ENCODE peak calls at places on chromosome 11, in five cellular contexts. One of them, this sample, is unnamed.

GRCh38 chr11:112570335-112570734 is 309.7 kb upstream of the PLET1 start:
- DNase-seq in fibroblast of mammary gland: no peak
- DNase-seq in psoas muscle: no peak
- DNase-seq in lower leg skin: no peak
- DNase-seq in astrocyte of the spinal cord: no peak
- DNase-seq in this sample: no peak

GRCh38 chr11:112097734-112098528 is 11.3 kb downstream of the SDHD start:
- DNase-seq in fibroblast of mammary gland: no peak
- DNase-seq in psoas muscle: no peak
- DNase-seq in lower leg skin: no peak
- DNase-seq in astrocyte of the spinal cord: no peak
- DNase-seq in this sample: no peak

GRCh38 chr11:116582621-116583020 is 190.2 kb downstream of the BUD13 start:
- DNase-seq in fibroblast of mammary gland: no peak
- DNase-seq in psoas muscle: no peak
- DNase-seq in lower leg skin: no peak
- DNase-seq in astrocyte of the spinal cord: no peak
- DNase-seq in this sample: no peak

GRCh38 chr11:72680624-72681158 is 6.5 kb upstream of the PDE2A start:
- DNase-seq in fibroblast of mammary gland: no peak
- DNase-seq in psoas muscle: no peak
- DNase-seq in lower leg skin: no peak
- DNase-seq in astrocyte of the spinal cord: no peak
- DNase-seq in this sample: no peak

GRCh38 chr11:12377824-12378593 is 638 bp downstream of the PARVA start:
- DNase-seq in fibroblast of mammary gland: peak
- DNase-seq in psoas muscle: peak
- DNase-seq in lower leg skin: peak
- DNase-seq in astrocyte of the spinal cord: peak
- DNase-seq in this sample: peak

GRCh38 chr11:109547356-109548027 is 125.5 kb downstream of the C11orf87 start:
- DNase-seq in fibroblast of mammary gland: peak
- DNase-seq in psoas muscle: no peak
- DNase-seq in lower leg skin: no peak
- DNase-seq in astrocyte of the spinal cord: peak
- DNase-seq in this sample: no peak

GRCh38 chr11:113838005-113838404 is 37.4 kb downstream of the USP28 start:
- DNase-seq in fibroblast of mammary gland: no peak
- DNase-seq in psoas muscle: no peak
- DNase-seq in lower leg skin: no peak
- DNase-seq in astrocyte of the spinal cord: no peak
- DNase-seq in this sample: no peak

GRCh38 chr11:29773656-29774264 is 243.1 kb downstream of the KCNA4 start:
- DNase-seq in fibroblast of mammary gland: peak
- DNase-seq in psoas muscle: no peak
- DNase-seq in lower leg skin: peak
- DNase-seq in astrocyte of the spinal cord: peak
- DNase-seq in this sample: no peak

GRCh38 chr11:119363081-119363861 is 16.8 kb upstream of the MFRP start:
- DNase-seq in fibroblast of mammary gland: no peak
- DNase-seq in psoas muscle: no peak
- DNase-seq in lower leg skin: no peak
- DNase-seq in astrocyte of the spinal cord: no peak
- DNase-seq in this sample: peak

GRCh38 chr11:119108151-119108856 is 1.2 kb downstream of the C2CD2L start:
- DNase-seq in fibroblast of mammary gland: peak
- DNase-seq in psoas muscle: no peak
- DNase-seq in lower leg skin: no peak
- DNase-seq in astrocyte of the spinal cord: no peak
- DNase-seq in this sample: no peak

GRCh38 chr11:131749100-131749499 is 378.7 kb downstream of the NTM start:
- DNase-seq in fibroblast of mammary gland: peak
- DNase-seq in psoas muscle: no peak
- DNase-seq in lower leg skin: no peak
- DNase-seq in astrocyte of the spinal cord: peak
- DNase-seq in this sample: no peak

GRCh38 chr11:75719089-75719638 is 1.5 kb downstream of the MOGAT2 start:
- DNase-seq in fibroblast of mammary gland: no peak
- DNase-seq in psoas muscle: no peak
- DNase-seq in lower leg skin: peak
- DNase-seq in astrocyte of the spinal cord: no peak
- DNase-seq in this sample: no peak

GRCh38 chr11:123404626-123405025 is 25.4 kb upstream of the GRAMD1B start:
- DNase-seq in fibroblast of mammary gland: no peak
- DNase-seq in psoas muscle: no peak
- DNase-seq in lower leg skin: no peak
- DNase-seq in astrocyte of the spinal cord: no peak
- DNase-seq in this sample: no peak

GRCh38 chr11:36073411-36074203 is 129.7 kb downstream of the LDLRAD3 start:
- DNase-seq in fibroblast of mammary gland: peak
- DNase-seq in psoas muscle: peak
- DNase-seq in lower leg skin: no peak
- DNase-seq in astrocyte of the spinal cord: peak
- DNase-seq in this sample: no peak

GRCh38 chr11:34413263-34413662 is 25.5 kb upstream of the CAT start:
- DNase-seq in fibroblast of mammary gland: no peak
- DNase-seq in psoas muscle: no peak
- DNase-seq in lower leg skin: no peak
- DNase-seq in astrocyte of the spinal cord: no peak
- DNase-seq in this sample: no peak

GRCh38 chr11:64347171-64347867 is 7.3 kb downstream of the CCDC88B start:
- DNase-seq in fibroblast of mammary gland: no peak
- DNase-seq in psoas muscle: no peak
- DNase-seq in lower leg skin: no peak
- DNase-seq in astrocyte of the spinal cord: no peak
- DNase-seq in this sample: no peak

GRCh38 chr11:46117842-46118241 is 3.4 kb downstream of the PHF21A start:
- DNase-seq in fibroblast of mammary gland: no peak
- DNase-seq in psoas muscle: no peak
- DNase-seq in lower leg skin: no peak
- DNase-seq in astrocyte of the spinal cord: no peak
- DNase-seq in this sample: no peak
- H3K4me3 ChIP-seq in fibroblast of mammary gland: no peak
- H3K4me3 ChIP-seq in psoas muscle: peak
- H3K4me3 ChIP-seq in lower leg skin: no peak
- H3K4me3 ChIP-seq in astrocyte of the spinal cord: no peak
- H3K4me3 ChIP-seq in this sample: no peak

GRCh38 chr11:68831124-68831523 is 10.6 kb downstream of the CPT1A start:
- DNase-seq in fibroblast of mammary gland: no peak
- DNase-seq in psoas muscle: no peak
- DNase-seq in lower leg skin: no peak
- DNase-seq in astrocyte of the spinal cord: no peak
- DNase-seq in this sample: no peak

GRCh38 chr11:68828155-68828931 is 13.4 kb downstream of the CPT1A start:
- DNase-seq in fibroblast of mammary gland: no peak
- DNase-seq in psoas muscle: no peak
- DNase-seq in lower leg skin: no peak
- DNase-seq in astrocyte of the spinal cord: no peak
- DNase-seq in this sample: no peak

GRCh38 chr11:68826726-68827125 is 15.0 kb downstream of the CPT1A start:
- DNase-seq in fibroblast of mammary gland: no peak
- DNase-seq in psoas muscle: no peak
- DNase-seq in lower leg skin: no peak
- DNase-seq in astrocyte of the spinal cord: no peak
- DNase-seq in this sample: no peak

GRCh38 chr11:68827733-68828132 is 14.0 kb downstream of the CPT1A start:
- DNase-seq in fibroblast of mammary gland: no peak
- DNase-seq in psoas muscle: no peak
- DNase-seq in lower leg skin: no peak
- DNase-seq in astrocyte of the spinal cord: no peak
- DNase-seq in this sample: no peak

DNA sequence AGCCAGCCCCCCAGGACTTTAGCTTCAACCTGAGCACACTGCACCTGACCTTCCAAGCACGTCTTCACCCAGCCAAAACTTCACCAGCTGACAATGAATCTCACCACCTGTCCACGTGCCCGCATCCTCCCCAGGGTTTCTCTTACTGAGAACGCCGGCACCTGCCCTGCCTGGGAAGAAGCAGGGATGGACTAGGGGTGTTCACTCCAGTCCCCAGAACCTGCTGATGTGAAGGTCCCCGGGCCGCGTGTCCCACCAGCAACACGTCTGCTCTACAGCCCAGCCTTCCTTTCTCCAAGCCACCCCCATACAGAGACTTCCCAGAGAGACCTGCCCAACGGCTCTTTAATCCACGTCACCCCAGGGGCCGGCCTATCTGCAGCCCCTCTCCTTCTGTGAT is 12.8 kb downstream of the CPT1A start:
- DNase-seq in fibroblast of mammary gland: no peak
- DNase-seq in psoas muscle: no peak
- DNase-seq in lower leg skin: no peak
- DNase-seq in astrocyte of the spinal cord: no peak
- DNase-seq in this sample: no peak
- TF ChIP-seq CTCF in fibroblast of mammary gland: no peak
- TF ChIP-seq CTCF in psoas muscle: no peak
- TF ChIP-seq CTCF in lower leg skin: no peak
- TF ChIP-seq CTCF in astrocyte of the spinal cord: no peak
- TF ChIP-seq CTCF in this sample: no peak

GRCh38 chr11:79241205-79241604 is 199.6 kb downstream of the TENM4 start:
- DNase-seq in fibroblast of mammary gland: no peak
- DNase-seq in psoas muscle: no peak
- DNase-seq in lower leg skin: peak
- DNase-seq in astrocyte of the spinal cord: no peak
- DNase-seq in this sample: no peak

GRCh38 chr11:79235696-79236095 is 205.1 kb downstream of the TENM4 start:
- DNase-seq in fibroblast of mammary gland: no peak
- DNase-seq in psoas muscle: no peak
- DNase-seq in lower leg skin: peak
- DNase-seq in astrocyte of the spinal cord: no peak
- DNase-seq in this sample: no peak

GRCh38 chr11:79237676-79238075 is 203.2 kb downstream of the TENM4 start:
- DNase-seq in fibroblast of mammary gland: peak
- DNase-seq in psoas muscle: no peak
- DNase-seq in lower leg skin: peak
- DNase-seq in astrocyte of the spinal cord: peak
- DNase-seq in this sample: peak

GRCh38 chr11:79236541-79236971 is 204.3 kb downstream of the TENM4 start:
- DNase-seq in fibroblast of mammary gland: peak
- DNase-seq in psoas muscle: no peak
- DNase-seq in lower leg skin: peak
- DNase-seq in astrocyte of the spinal cord: peak
- DNase-seq in this sample: no peak

GRCh38 chr11:79237111-79237510 is 203.7 kb downstream of the TENM4 start:
- DNase-seq in fibroblast of mammary gland: no peak
- DNase-seq in psoas muscle: no peak
- DNase-seq in lower leg skin: peak
- DNase-seq in astrocyte of the spinal cord: no peak
- DNase-seq in this sample: no peak
- H3K4me3 ChIP-seq in fibroblast of mammary gland: no peak
- H3K4me3 ChIP-seq in psoas muscle: no peak
- H3K4me3 ChIP-seq in lower leg skin: no peak
- H3K4me3 ChIP-seq in astrocyte of the spinal cord: no peak
- H3K4me3 ChIP-seq in this sample: no peak

GRCh38 chr11:819129-819931 is 616 bp downstream of the PNPLA2 start:
- DNase-seq in fibroblast of mammary gland: peak
- DNase-seq in psoas muscle: peak
- DNase-seq in lower leg skin: peak
- DNase-seq in astrocyte of the spinal cord: peak
- DNase-seq in this sample: peak
- TF ChIP-seq CTCF in fibroblast of mammary gland: no peak
- TF ChIP-seq CTCF in psoas muscle: peak
- TF ChIP-seq CTCF in lower leg skin: no peak
- TF ChIP-seq CTCF in astrocyte of the spinal cord: no peak
- TF ChIP-seq CTCF in this sample: peak

GRCh38 chr11:10932976-10933375 is 75.1 kb upstream of the ZBED5 start:
- DNase-seq in fibroblast of mammary gland: no peak
- DNase-seq in psoas muscle: no peak
- DNase-seq in lower leg skin: no peak
- DNase-seq in astrocyte of the spinal cord: no peak
- DNase-seq in this sample: no peak

GRCh38 chr11:10935015-10935564 is 77.2 kb upstream of the ZBED5 start:
- DNase-seq in fibroblast of mammary gland: no peak
- DNase-seq in psoas muscle: no peak
- DNase-seq in lower leg skin: no peak
- DNase-seq in astrocyte of the spinal cord: no peak
- DNase-seq in this sample: no peak

GRCh38 chr11:10931761-10932700 is 74.2 kb upstream of the ZBED5 start:
- DNase-seq in fibroblast of mammary gland: no peak
- DNase-seq in psoas muscle: peak
- DNase-seq in lower leg skin: no peak
- DNase-seq in astrocyte of the spinal cord: no peak
- DNase-seq in this sample: peak

GRCh38 chr11:10933455-10934292 is 75.8 kb upstream of the ZBED5 start:
- DNase-seq in fibroblast of mammary gland: peak
- DNase-seq in psoas muscle: peak
- DNase-seq in lower leg skin: peak
- DNase-seq in astrocyte of the spinal cord: peak
- DNase-seq in this sample: peak

DNA sequence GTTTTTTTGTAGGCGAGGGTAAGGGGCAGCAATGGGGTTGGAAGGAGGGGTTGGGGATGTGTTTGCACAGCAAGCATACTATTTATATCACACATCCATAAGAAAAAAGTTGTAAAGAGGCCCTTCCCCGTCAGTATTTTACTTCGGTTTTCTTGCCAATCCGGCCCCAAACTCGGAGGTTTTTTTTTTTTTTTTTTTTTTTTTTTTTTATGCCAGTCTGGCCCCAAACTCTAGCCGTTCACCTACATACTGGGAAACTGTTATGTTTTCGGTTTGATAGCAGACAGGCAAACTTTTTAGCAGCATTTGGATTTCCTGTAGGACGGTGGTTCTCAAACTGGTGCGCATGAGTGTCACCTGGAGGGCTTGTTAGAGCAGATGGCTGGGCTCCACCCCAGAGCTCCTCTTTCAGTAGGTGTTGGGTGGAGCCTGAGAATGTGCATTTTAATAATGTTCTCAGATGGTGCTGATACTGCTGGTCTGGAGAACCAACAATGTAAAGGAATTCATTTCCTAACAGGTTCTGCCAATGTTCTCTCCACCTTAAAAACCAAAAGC is 76.5 kb upstream of the ZBED5 start:
- DNase-seq in fibroblast of mammary gland: no peak
- DNase-seq in psoas muscle: no peak
- DNase-seq in lower leg skin: no peak
- DNase-seq in astrocyte of the spinal cord: no peak
- DNase-seq in this sample: no peak
- H3K4me3 ChIP-seq in fibroblast of mammary gland: peak
- H3K4me3 ChIP-seq in psoas muscle: peak
- H3K4me3 ChIP-seq in lower leg skin: no peak
- H3K4me3 ChIP-seq in astrocyte of the spinal cord: peak
- H3K4me3 ChIP-seq in this sample: peak

GRCh38 chr11:21933095-21933494 is 259.8 kb upstream of the ANO5 start:
- DNase-seq in fibroblast of mammary gland: no peak
- DNase-seq in psoas muscle: no peak
- DNase-seq in lower leg skin: no peak
- DNase-seq in astrocyte of the spinal cord: no peak
- DNase-seq in this sample: no peak
- TF ChIP-seq CTCF in fibroblast of mammary gland: peak
- TF ChIP-seq CTCF in psoas muscle: peak
- TF ChIP-seq CTCF in lower leg skin: no peak
- TF ChIP-seq CTCF in astrocyte of the spinal cord: peak
- TF ChIP-seq CTCF in this sample: no peak

GRCh38 chr11:105035262-105035620 is 297 bp upstream of the CASP1 start:
- DNase-seq in fibroblast of mammary gland: no peak
- DNase-seq in psoas muscle: no peak
- DNase-seq in lower leg skin: no peak
- DNase-seq in astrocyte of the spinal cord: no peak
- DNase-seq in this sample: no peak
- H3K4me3 ChIP-seq in fibroblast of mammary gland: no peak
- H3K4me3 ChIP-seq in psoas muscle: peak
- H3K4me3 ChIP-seq in lower leg skin: peak
- H3K4me3 ChIP-seq in astrocyte of the spinal cord: no peak
- H3K4me3 ChIP-seq in this sample: peak

This sample was measured in uterus.